ENCODE peak calls at places on chromosomes 4 and X, in ten cellular contexts. E, Q, N, P, H, T, U, V, C and A are unnamed samples.
A peak's percentile ranks its signal among the peaks of the same experiment; 100 is the strongest.

GRCh38 chr4:128358231-128358902 is 70.8 kb upstream of the PGRMC2 start:
- DNase-seq in E (no peak), Q (peak; percentile 78), N (peak; percentile 75), P (no peak), H (peak; percentile 46), T (peak; percentile 91), U (no peak), V (peak; percentile 74), C (no peak), A (no peak)

GRCh38 chrX:71111141-71111843 is at the start of gene IL2RG:
- DNase-seq in E (peak; percentile 87), Q (no peak), N (no peak), P (no peak), H (peak; percentile 56), T (no peak), U (peak; percentile 7), V (no peak), C (no peak), A (peak; percentile 85)

GRCh38 chr4:113502476-113502875 is 259.1 kb downstream of the CAMK2D start:
- DNase-seq in E (no peak), Q (peak; percentile 58), N (peak; percentile 7), P (no peak), H (no peak), T (peak; percentile 50), U (peak; percentile 53), V (no peak), C (no peak), A (no peak)

GRCh38 chr4:79865253-79865652 is 207.8 kb downstream of the ANTXR2 start:
- DNase-seq in E (no peak), Q (peak; percentile 67), N (peak; percentile 55), P (no peak), H (no peak), T (peak; percentile 73), U (peak; percentile 26), V (peak; percentile 86), C (no peak), A (no peak)

GRCh38 chr4:185335579-185335978 is 60.1 kb downstream of the LRP2BP start:
- DNase-seq in E (no peak), Q (no peak), N (no peak), P (no peak), H (no peak), T (no peak), U (no peak), V (no peak), C (no peak), A (no peak)

GRCh38 chrX:122238801-122239200 is 945.3 kb upstream of the GRIA3 start:
- DNase-seq in E (no peak), Q (peak; percentile 42), N (no peak), P (no peak), H (no peak), T (no peak), U (no peak), V (peak; percentile 55), C (no peak), A (no peak)

GRCh38 chr4:22625301-22625700 is 67.4 kb upstream of the GBA3 start:
- DNase-seq in E (no peak), Q (peak; percentile 3), N (peak; percentile 10), P (no peak), H (no peak), T (no peak), U (peak; percentile 5), V (peak; percentile 8), C (peak; percentile 27), A (no peak)

GRCh38 chr4:133594246-133595207 is 445.4 kb downstream of the PCDH10 start:
- DNase-seq in E (no peak), Q (peak; percentile 5), N (peak; percentile 65), P (no peak), H (no peak), T (peak; percentile 27), U (peak; percentile 7), V (peak; percentile 82), C (no peak), A (no peak)

GRCh38 chr4:173403051-173403450 is 4.1 kb upstream of the SCRG1 start:
- DNase-seq in E (no peak), Q (peak; percentile 54), N (peak; percentile 7), P (no peak), H (no peak), T (peak; percentile 39), U (no peak), V (no peak), C (no peak), A (no peak)

GRCh38 chr4:166459616-166460015 is 586.6 kb downstream of the TLL1 start:
- DNase-seq in E (no peak), Q (no peak), N (no peak), P (no peak), H (no peak), T (no peak), U (peak; percentile 30), V (no peak), C (no peak), A (no peak)

GRCh38 chr4:143443728-143444127 is 69.8 kb upstream of the SMARCA5 start:
- DNase-seq in E (no peak), Q (no peak), N (no peak), P (no peak), H (no peak), T (no peak), U (no peak), V (no peak), C (no peak), A (no peak)

GRCh38 chr4:19983072-19983471 is 268.6 kb upstream of the SLIT2 start:
- DNase-seq in E (no peak), Q (peak; percentile 95), N (peak; percentile 95), P (no peak), H (no peak), T (peak; percentile 99), U (peak; percentile 57), V (peak; percentile 96), C (no peak), A (no peak)

GRCh38 chr4:76199664-76200211 is 13.9 kb downstream of the SCARB2 start:
- DNase-seq in E (peak; percentile 81), Q (no peak), N (peak; percentile 34), P (no peak), H (no peak), T (peak; percentile 31), U (no peak), V (peak; percentile 36), C (no peak), A (peak; percentile 97)

GRCh38 chr4:76197971-76198410 is 15.6 kb downstream of the SCARB2 start:
- DNase-seq in E (no peak), Q (peak; percentile 77), N (no peak), P (no peak), H (peak; percentile 62), T (peak; percentile 69), U (no peak), V (peak; percentile 84), C (peak; percentile 45), A (peak; percentile 78)

GRCh38 chr4:76200771-76201224 is 12.8 kb downstream of the SCARB2 start:
- DNase-seq in E (no peak), Q (no peak), N (no peak), P (no peak), H (peak; percentile 77), T (no peak), U (no peak), V (no peak), C (no peak), A (peak; percentile 41)

GRCh38 chr4:76197001-76197743 is 16.5 kb downstream of the SCARB2 start:
- DNase-seq in E (no peak), Q (peak; percentile 83), N (no peak), P (no peak), H (no peak), T (peak; percentile 41), U (no peak), V (peak; percentile 66), C (no peak), A (no peak)

GRCh38 chr4:76198411-76199237 is 15.0 kb downstream of the SCARB2 start:
- DNase-seq in E (peak; percentile 87), Q (peak; percentile 87), N (peak; percentile 96), P (no peak), H (peak; percentile 88), T (peak; percentile 89), U (peak; percentile 46), V (peak; percentile 93), C (peak; percentile 52), A (peak; percentile 86)
- H3K4me1 ChIP-seq in E (peaks cover 58% of the 10 kb centered on the region), Q (peaks cover 55% of the 10 kb centered on the region), N (peaks cover 18% of the 10 kb centered on the region), P (peaks cover 43% of the 10 kb centered on the region), H (peaks cover 71% of the 10 kb centered on the region), T (peaks cover 38% of the 10 kb centered on the region), U (peaks cover 27% of the 10 kb centered on the region), V (peaks cover 56% of the 10 kb centered on the region), C (peaks cover 9% of the 10 kb centered on the region), A (peaks cover 59% of the 10 kb centered on the region)

GRCh38 chr4:66034671-66035070 is 364.4 kb upstream of the EPHA5 start:
- DNase-seq in E (no peak), Q (no peak), N (no peak), P (no peak), H (no peak), T (no peak), U (no peak), V (no peak), C (no peak), A (no peak)

GRCh38 chr4:66028668-66029067 is 358.4 kb upstream of the EPHA5 start:
- DNase-seq in E (no peak), Q (no peak), N (no peak), P (no peak), H (no peak), T (no peak), U (no peak), V (no peak), C (no peak), A (no peak)

GRCh38 chr4:66035701-66036100 is 365.4 kb upstream of the EPHA5 start:
- DNase-seq in E (no peak), Q (no peak), N (no peak), P (no peak), H (no peak), T (no peak), U (no peak), V (no peak), C (no peak), A (no peak)

DNA sequence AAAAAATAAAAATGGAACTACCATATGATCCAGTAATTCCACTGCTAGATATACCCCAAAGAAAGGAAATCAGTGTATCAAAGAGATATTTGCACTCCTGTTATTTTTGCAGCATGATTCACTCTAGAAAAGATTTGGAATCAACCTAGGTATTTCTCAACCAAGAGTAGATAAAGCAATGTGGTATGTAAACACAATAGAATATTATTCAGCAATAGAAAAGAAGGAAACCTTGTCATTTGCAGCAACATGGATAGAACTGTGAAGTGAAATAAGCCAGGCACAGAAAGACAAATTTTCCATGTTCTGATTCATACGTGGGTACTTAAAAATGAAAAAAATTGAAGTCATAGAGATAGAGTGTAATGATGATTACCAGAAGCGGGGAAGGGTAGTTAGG is 362.3 kb upstream of the EPHA5 start:
- DNase-seq in E (no peak), Q (no peak), N (no peak), P (no peak), H (no peak), T (no peak), U (no peak), V (peak; percentile 2), C (no peak), A (no peak)
- H3K4me2 ChIP-seq in E (no peak overlapping the region), Q (no peak overlapping the region), N (no peak overlapping the region), P (no peak overlapping the region), H (no peak overlapping the region), T (no peak overlapping the region), U (no peak overlapping the region), V (no peak overlapping the region), C (no peak overlapping the region), A (no peak overlapping the region)

GRCh38 chr4:1405636-1406415 is 416 bp downstream of the NKX1-1 start:
- DNase-seq in E (no peak), Q (no peak), N (no peak), P (no peak), H (peak; percentile 3), T (no peak), U (no peak), V (no peak), C (no peak), A (no peak)
- H3K4me3 ChIP-seq in E (no peak overlapping the region), Q (no peak overlapping the region), N (no peak overlapping the region), P (no peak overlapping the region), H (no peak overlapping the region), T (no peak overlapping the region), U (no peak overlapping the region), V (no peak overlapping the region), C (no peak overlapping the region), A (no peak overlapping the region)

GRCh38 chr4:102824398-102824797 is 3.0 kb downstream of the UBE2D3 start:
- DNase-seq in E (no peak), Q (peak; percentile 36), N (peak; percentile 42), P (no peak), H (no peak), T (peak; percentile 15), U (no peak), V (no peak), C (no peak), A (no peak)
- H3K4me1 ChIP-seq in E (peaks cover 4% of the 10 kb centered on the region), Q (peaks cover 51% of the 10 kb centered on the region), N (peaks cover 5% of the 10 kb centered on the region), P (peaks cover 57% of the 10 kb centered on the region), H (peaks cover 34% of the 10 kb centered on the region), T (peaks cover 4% of the 10 kb centered on the region), U (peaks cover 30% of the 10 kb centered on the region), V (peaks cover 41% of the 10 kb centered on the region), C (peaks cover 35% of the 10 kb centered on the region), A (peaks cover 35% of the 10 kb centered on the region)